ENCODE peak calls at places on chromosome 14, in eight cellular contexts. N is BJ, S is fibroblast of mammary gland, X is transverse colon, M is fibroblast of lung, Y is heart right ventricle, G is A549, C is lung. Q is an unnamed sample.

GRCh38 chr14:73973497-73973896 is 23.4 kb downstream of the COQ6 start:
- DNase-seq in N (no peak), S (no peak), X (no peak), M (no peak), Y (no peak), G (no peak), C (no peak), Q (no peak)

GRCh38 chr14:60175255-60175902 is 10.2 kb upstream of the DHRS7 start:
- DNase-seq in N (no peak), S (peak; percentile 30), X (no peak), M (no peak), Y (no peak), G (no peak), C (no peak), Q (no peak)

GRCh38 chr14:74747237-74747636 is 15.9 kb upstream of the YLPM1 start:
- DNase-seq in N (no peak), S (no peak), X (no peak), M (no peak), Y (no peak), G (no peak), C (no peak), Q (no peak)

GRCh38 chr14:95597784-95598204 is 62.9 kb downstream of the GLRX5 start:
- DNase-seq in N (no peak), S (peak; percentile 72), X (no peak), M (peak; percentile 9), Y (no peak), G (no peak), C (no peak), Q (peak; percentile 2)

GRCh38 chr14:101508196-101508947 is 52.9 kb upstream of the DIO3 start:
- DNase-seq in N (no peak), S (no peak), X (peak; percentile 0), M (no peak), Y (no peak), G (no peak), C (no peak), Q (no peak)

GRCh38 chr14:104973215-104974145 is 4.7 kb downstream of the AHNAK2 start:
- DNase-seq in N (peak; percentile 80), S (peak; percentile 95), X (peak; percentile 87), M (peak; percentile 95), Y (peak; percentile 73), G (peak; percentile 97), C (peak; percentile 82), Q (peak; percentile 96)

GRCh38 chr14:35159742-35160409 is 37.5 kb downstream of the PRORP start:
- DNase-seq in N (peak; percentile 46), S (peak; percentile 95), X (no peak), M (peak; percentile 89), Y (no peak), G (peak; percentile 88), C (no peak), Q (peak; percentile 95)

GRCh38 chr14:104335611-104336010 is 197.2 kb downstream of the KIF26A start:
- DNase-seq in N (no peak), S (no peak), X (no peak), M (no peak), Y (no peak), G (no peak), C (no peak), Q (no peak)

GRCh38 chr14:100025111-100025510 is 40.1 kb upstream of the EVL start:
- DNase-seq in N (no peak), S (peak; percentile 58), X (peak; percentile 17), M (peak; percentile 49), Y (no peak), G (peak; percentile 73), C (peak; percentile 38), Q (peak; percentile 58)

GRCh38 chr14:72688990-72689677 is 204.8 kb downstream of the DPF3 start:
- DNase-seq in N (no peak), S (no peak), X (no peak), M (no peak), Y (no peak), G (no peak), C (no peak), Q (no peak)

GRCh38 chr14:65872536-65872935 is 460.0 kb downstream of the FUT8 start:
- DNase-seq in N (no peak), S (no peak), X (no peak), M (no peak), Y (no peak), G (no peak), C (no peak), Q (peak; percentile 12)

GRCh38 chr14:104403421-104404220 is 175.9 kb upstream of the C14orf180 start:
- DNase-seq in N (no peak), S (no peak), X (no peak), M (no peak), Y (no peak), G (no peak), C (peak; percentile 24), Q (no peak)

GRCh38 chr14:94031880-94032279 is 5.7 kb downstream of the OTUB2 start:
- DNase-seq in N (no peak), S (no peak), X (peak; percentile 43), M (no peak), Y (no peak), G (no peak), C (no peak), Q (no peak)

GRCh38 chr14:100471451-100472093 is 115.6 kb downstream of the BEGAIN start:
- DNase-seq in N (no peak), S (no peak), X (no peak), M (no peak), Y (no peak), G (no peak), C (no peak), Q (no peak)

GRCh38 chr14:91774138-91775096 is 42.5 kb upstream of the CATSPERB start:
- DNase-seq in N (no peak), S (no peak), X (no peak), M (no peak), Y (no peak), G (no peak), C (no peak), Q (no peak)

GRCh38 chr14:102164241-102164641 is 24.5 kb downstream of the WDR20 start:
- DNase-seq in N (no peak), S (peak; percentile 68), X (no peak), M (peak; percentile 55), Y (no peak), G (no peak), C (no peak), Q (peak; percentile 56)

GRCh38 chr14:23091294-23092225 is 3.4 kb downstream of the ACIN1 start:
- DNase-seq in N (no peak), S (no peak), X (no peak), M (no peak), Y (no peak), G (no peak), C (no peak), Q (no peak)

GRCh38 chr14:99378782-99379214 is 101.9 kb downstream of the SETD3 start:
- DNase-seq in N (no peak), S (peak; percentile 36), X (peak; percentile 24), M (peak; percentile 4), Y (no peak), G (peak; percentile 72), C (no peak), Q (no peak)

GRCh38 chr14:69077841-69078240 is 75.1 kb downstream of the DCAF5 start:
- DNase-seq in N (peak; percentile 80), S (peak; percentile 78), X (no peak), M (peak; percentile 65), Y (no peak), G (peak; percentile 77), C (no peak), Q (peak; percentile 94)

GRCh38 chr14:51547260-51547659 is 104.5 kb upstream of the FRMD6 start:
- DNase-seq in N (peak; percentile 98), S (peak; percentile 100), X (peak; percentile 22), M (peak; percentile 100), Y (no peak), G (peak; percentile 90), C (no peak), Q (peak; percentile 98)

GRCh38 chr14:41606249-41607118 is at the start of gene LRFN5:
- DNase-seq in N (no peak), S (peak; percentile 69), X (no peak), M (peak; percentile 43), Y (peak; percentile 45), G (no peak), C (peak; percentile 29), Q (peak; percentile 19)

GRCh38 chr14:24189460-24189859 is 844 bp upstream of the IPO4 start:
- DNase-seq in N (no peak), S (no peak), X (no peak), M (no peak), Y (no peak), G (no peak), C (no peak), Q (no peak)
- H3K4me3 ChIP-seq in N (no peak overlapping the region), S (no peak overlapping the region), X (no peak overlapping the region), M (no peak overlapping the region), Y (no peak overlapping the region), G (no peak overlapping the region), C (no peak overlapping the region), Q (no peak overlapping the region)

DNA sequence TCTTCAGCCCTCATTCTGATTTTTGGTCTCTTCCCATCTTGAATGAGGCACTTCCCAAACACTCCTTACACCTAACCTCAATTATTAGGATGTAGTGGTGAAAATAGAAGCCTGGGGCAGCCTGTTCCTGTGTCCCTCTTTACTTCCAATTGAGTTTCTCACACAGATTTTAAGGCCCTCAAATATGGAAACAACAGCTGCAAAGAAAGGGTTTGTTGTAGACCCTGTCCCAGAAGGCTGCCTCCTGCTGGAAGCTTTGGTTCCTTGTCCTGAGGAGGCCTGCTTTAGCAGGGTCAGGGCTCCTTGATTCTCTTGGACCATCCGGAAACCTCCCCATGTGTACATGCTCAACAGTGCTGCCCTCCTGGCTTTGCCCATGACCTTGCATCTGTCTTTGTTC is 101.3 kb downstream of the TGFB3 start:
- DNase-seq in N (no peak), S (no peak), X (no peak), M (no peak), Y (no peak), G (no peak), C (no peak), Q (no peak)
- TF ChIP-seq CTCF in N (no peak), S (peak; percentile 15), X (no peak), M (no peak), Y (no peak), G (no peak), C (no peak), Q (no peak)

GRCh38 chr14:77024171-77024627 is 4.3 kb downstream of the IRF2BPL start:
- DNase-seq in N (no peak), S (no peak), X (peak; percentile 67), M (peak; percentile 80), Y (no peak), G (peak; percentile 80), C (no peak), Q (peak; percentile 34)
- H3K4me3 ChIP-seq in N (peak overlapping the region; percentile 73), S (peak overlapping the region; percentile 26), X (peak overlapping the region; percentile 18), M (peak overlapping the region; percentile 98), Y (peak overlapping the region; percentile 83), G (peak overlapping the region; percentile 78), C (no peak overlapping the region), Q (peak overlapping the region; percentile 80)

GRCh38 chr14:24339284-24340151 is at the start of gene RIPK3:
- DNase-seq in N (no peak), S (no peak), X (peak; percentile 87), M (no peak), Y (peak; percentile 52), G (no peak), C (peak; percentile 78), Q (no peak)

GRCh38 chr14:24338843-24339242 is 948 bp downstream of the RIPK3 start:
- DNase-seq in N (no peak), S (no peak), X (no peak), M (no peak), Y (no peak), G (no peak), C (no peak), Q (no peak)

GRCh38 chr14:24335461-24336146 is 733 bp upstream of the ADCY4 start:
- DNase-seq in N (no peak), S (no peak), X (no peak), M (no peak), Y (no peak), G (no peak), C (no peak), Q (no peak)

GRCh38 chr14:24337824-24338175 is 2.0 kb downstream of the RIPK3 start:
- DNase-seq in N (no peak), S (no peak), X (no peak), M (no peak), Y (no peak), G (no peak), C (no peak), Q (no peak)

GRCh38 chr14:24337144-24337823 is 2.4 kb upstream of the ADCY4 start:
- DNase-seq in N (no peak), S (no peak), X (no peak), M (no peak), Y (no peak), G (no peak), C (no peak), Q (no peak)
- TF ChIP-seq CTCF in N (no peak), S (no peak), X (no peak), M (no peak), Y (no peak), G (no peak), C (no peak), Q (no peak)